ENCODE peak calls at places on chromosomes 3 and 15, in eight cellular contexts. K, R, N, A, I, L, C and Q are unnamed samples.

GRCh38 chr3:108117245-108117644 is 26.4 kb upstream of the CD47 start:
- DNase-seq in L (no peak), R (no peak), C (no peak), I (no peak), N (no peak), A (no peak), K (peak; percentile 57), Q (peak; percentile 64)

GRCh38 chr3:42762046-42762724 is 10.9 kb downstream of the CCDC13 start:
- DNase-seq in L (no peak), I (no peak), R (no peak), A (no peak), C (no peak), N (no peak), K (no peak), Q (no peak)

GRCh38 chr3:173065543-173065970 is 75.5 kb downstream of the SPATA16 start:
- DNase-seq in R (peak; percentile 17), A (no peak), C (no peak), I (no peak), N (no peak), L (no peak), K (peak; percentile 14), Q (peak; percentile 36)

GRCh38 chr3:163476179-163476578 is 1602.1 kb downstream of the SI start:
- DNase-seq in C (no peak), K (peak; percentile 75), N (no peak), I (no peak), A (no peak), L (peak; percentile 10), R (no peak), Q (no peak)

GRCh38 chr3:46449755-46450552 is 14.8 kb downstream of the LTF start:
- DNase-seq in I (no peak), L (no peak), C (no peak), A (no peak), K (peak; percentile 43), R (peak; percentile 58), N (peak; percentile 22), Q (no peak)

GRCh38 chr15:93614446-93615104 is 525.6 kb upstream of the RGMA start:
- DNase-seq in N (no peak), R (no peak), K (no peak), I (no peak), L (no peak), C (no peak), A (no peak), Q (no peak)

GRCh38 chr3:60536420-60536819 is 714.8 kb downstream of the FHIT start:
- DNase-seq in L (no peak), N (peak; percentile 49), C (no peak), R (no peak), K (no peak), I (no peak), A (no peak), Q (peak; percentile 92)

GRCh38 chr3:11582123-11582968 is 61.4 kb downstream of the VGLL4 start:
- DNase-seq in R (peak; percentile 60), N (peak; percentile 31), A (no peak), L (no peak), I (peak; percentile 79), K (no peak), C (no peak), Q (peak; percentile 55)

GRCh38 chr3:46632792-46633191 is 20.5 kb downstream of the FAM240A start:
- DNase-seq in I (no peak), K (no peak), R (no peak), A (no peak), N (no peak), L (no peak), C (no peak), Q (no peak)

GRCh38 chr3:7581831-7582230 is 720.9 kb downstream of the GRM7 start:
- DNase-seq in A (no peak), K (no peak), C (no peak), R (no peak), I (no peak), N (no peak), L (no peak), Q (no peak)

GRCh38 chr3:135926664-135927063 is 38.9 kb upstream of the PPP2R3A start:
- DNase-seq in C (no peak), N (no peak), L (no peak), A (no peak), I (no peak), K (no peak), R (no peak), Q (no peak)

GRCh38 chr3:117939628-117940027 is 1095.0 kb downstream of the IGSF11 start:
- DNase-seq in K (no peak), C (no peak), R (no peak), A (no peak), L (no peak), N (no peak), I (no peak), Q (no peak)

GRCh38 chr3:195812366-195812765 is 637 bp upstream of the MUC4 start:
- DNase-seq in N (no peak), C (no peak), I (no peak), L (no peak), R (no peak), A (no peak), K (no peak), Q (no peak)

GRCh38 chr15:68492855-68493254 is 60.9 kb upstream of the ITGA11 start:
- DNase-seq in C (no peak), K (no peak), I (no peak), A (no peak), R (no peak), L (no peak), N (no peak), Q (peak; percentile 86)

GRCh38 chr3:5275529-5275928 is 88.0 kb downstream of the EDEM1 start:
- DNase-seq in C (no peak), I (peak; percentile 72), R (no peak), K (peak; percentile 15), A (no peak), L (no peak), N (no peak), Q (peak; percentile 36)

GRCh38 chr3:188972313-188972712 is 199.5 kb upstream of the TPRG1 start:
- DNase-seq in R (no peak), C (no peak), N (no peak), I (no peak), L (no peak), K (no peak), A (no peak), Q (no peak)

GRCh38 chr15:101242999-101243336 is 8.9 kb downstream of the CHSY1 start:
- DNase-seq in R (no peak), C (no peak), L (no peak), A (no peak), I (no peak), K (no peak), N (no peak), Q (no peak)

GRCh38 chr3:188900421-188900941 is 271.3 kb upstream of the TPRG1 start:
- DNase-seq in I (peak; percentile 55), L (no peak), A (no peak), C (no peak), K (peak; percentile 82), R (no peak), N (no peak), Q (peak; percentile 79)

GRCh38 chr15:66619152-66619903 is 53.5 kb upstream of the LCTL start:
- DNase-seq in I (peak; percentile 17), A (no peak), R (peak; percentile 90), C (peak; percentile 58), N (peak; percentile 74), K (peak; percentile 80), L (peak; percentile 21), Q (peak; percentile 83)

GRCh38 chr3:37943631-37944242 is 46.8 kb upstream of the VILL start:
- DNase-seq in R (no peak), A (no peak), I (no peak), L (no peak), C (no peak), K (no peak), N (no peak), Q (no peak)

GRCh38 chr15:79872358-79873017 is 24.3 kb downstream of the MTHFS start:
- DNase-seq in C (peak; percentile 15), I (peak; percentile 45), L (no peak), K (no peak), R (no peak), N (no peak), A (no peak), Q (peak; percentile 90)